ENCODE peak calls at places on chromosome 20, in five cellular contexts. D, C, L, A and P are unnamed samples.

GRCh38 chr20:54070187-54070987 is at the start of gene BCAS1:
- DNase-seq in D (no peak), C (no peak), L (peak), A (no peak), P (peak)

GRCh38 chr20:41408131-41408789 is 41.6 kb upstream of the EMILIN3 start:
- DNase-seq in D (peak), C (no peak), L (no peak), A (no peak), P (no peak)

GRCh38 chr20:23148721-23149570 is 62.8 kb upstream of the CD93 start:
- DNase-seq in D (no peak), C (no peak), L (no peak), A (no peak), P (no peak)

GRCh38 chr20:1469306-1469905 is 2.8 kb upstream of the NSFL1C start:
- DNase-seq in D (no peak), C (no peak), L (no peak), A (no peak), P (no peak)

GRCh38 chr20:48630342-48631075 is 197.3 kb downstream of the PREX1 start:
- DNase-seq in D (no peak), C (no peak), L (no peak), A (no peak), P (no peak)

GRCh38 chr20:37774143-37774542 is 80.3 kb downstream of the CTNNBL1 start:
- DNase-seq in D (no peak), C (no peak), L (no peak), A (no peak), P (no peak)

GRCh38 chr20:25025091-25025861 is 32.7 kb downstream of the ACSS1 start:
- DNase-seq in D (no peak), C (no peak), L (no peak), A (no peak), P (peak)

GRCh38 chr20:58133020-58133419 is 95.4 kb downstream of the ANKRD60 start:
- DNase-seq in D (no peak), C (no peak), L (no peak), A (no peak), P (no peak)

GRCh38 chr20:38872036-38872435 is 54.2 kb upstream of the FAM83D start:
- DNase-seq in D (no peak), C (no peak), L (no peak), A (no peak), P (no peak)

GRCh38 chr20:41344477-41344876 is 3.9 kb downstream of the LPIN3 start:
- DNase-seq in D (no peak), C (no peak), L (no peak), A (no peak), P (no peak)

GRCh38 chr20:5061209-5061608 is 58.5 kb downstream of the PCNA start:
- DNase-seq in D (no peak), C (no peak), L (no peak), A (no peak), P (no peak)

GRCh38 chr20:44728835-44729342 is 13.7 kb downstream of the CCN5 start:
- DNase-seq in D (no peak), C (peak), L (no peak), A (peak), P (no peak)

GRCh38 chr20:21156266-21156665 is 30.4 kb downstream of the KIZ start:
- DNase-seq in D (no peak), C (peak), L (no peak), A (no peak), P (no peak)

GRCh38 chr20:31440012-31440659 is at the start of gene DEFB123:
- DNase-seq in D (no peak), C (no peak), L (no peak), A (no peak), P (no peak)

GRCh38 chr20:57716202-57716601 is 6.4 kb upstream of the PMEPA1 start:
- DNase-seq in D (no peak), C (peak), L (no peak), A (no peak), P (no peak)

GRCh38 chr20:51888186-51888790 is 86.0 kb upstream of the SALL4 start:
- DNase-seq in D (no peak), C (no peak), L (no peak), A (no peak), P (no peak)

GRCh38 chr20:17662333-17663039 is 19.6 kb downstream of the RRBP1 start:
- DNase-seq in D (peak), C (peak), L (no peak), A (peak), P (no peak)

GRCh38 chr20:44552950-44553908 is 29.1 kb upstream of the PKIG start:
- DNase-seq in D (no peak), C (peak), L (no peak), A (no peak), P (no peak)

GRCh38 chr20:51327251-51327841 is 215.2 kb downstream of the NFATC2 start:
- DNase-seq in D (no peak), C (peak), L (no peak), A (no peak), P (no peak)

GRCh38 chr20:50198211-50198666 is 7.6 kb downstream of the CEBPB start:
- DNase-seq in D (no peak), C (no peak), L (no peak), A (no peak), P (no peak)

GRCh38 chr20:61436674-61437279 is 184.7 kb downstream of the CDH4 start:
- DNase-seq in D (no peak), C (peak), L (peak), A (no peak), P (peak)

GRCh38 chr20:21508230-21509078 is 5.4 kb downstream of the NKX2-2 start:
- DNase-seq in D (no peak), C (no peak), L (no peak), A (no peak), P (no peak)

GRCh38 chr20:2005831-2006426 is 12.1 kb upstream of the PDYN start:
- DNase-seq in D (peak), C (peak), L (peak), A (peak), P (peak)

GRCh38 chr20:43925215-43925614 is 10.6 kb downstream of the TOX2 start:
- DNase-seq in D (peak), C (no peak), L (no peak), A (no peak), P (no peak)

GRCh38 chr20:34516874-34517542 is 786 bp downstream of the DYNLRB1 start:
- DNase-seq in D (peak), C (peak), L (no peak), A (no peak), P (peak)

GRCh38 chr20:58987790-58988564 is 6.9 kb downstream of the NELFCD start:
- DNase-seq in D (no peak), C (no peak), L (no peak), A (no peak), P (no peak)

GRCh38 chr20:38353298-38353697 is 7.0 kb downstream of the LBP start:
- DNase-seq in D (no peak), C (no peak), L (no peak), A (no peak), P (no peak)

GRCh38 chr20:15012551-15012950 is 675.1 kb upstream of the FLRT3 start:
- DNase-seq in D (no peak), C (no peak), L (no peak), A (no peak), P (no peak)

GRCh38 chr20:61874421-61875068 is 191.1 kb downstream of the TAF4 start:
- DNase-seq in D (no peak), C (peak), L (no peak), A (no peak), P (peak)

GRCh38 chr20:33372993-33373441 is 28.3 kb downstream of the CDK5RAP1 start:
- DNase-seq in D (no peak), C (peak), L (no peak), A (no peak), P (no peak)

GRCh38 chr20:62918137-62918536 is 8.2 kb downstream of the DIDO1 start:
- DNase-seq in D (peak), C (no peak), L (no peak), A (no peak), P (peak)
- TF ChIP-seq CTCF in D (no peak), C (no peak), L (no peak), A (no peak), P (no peak)

DNA sequence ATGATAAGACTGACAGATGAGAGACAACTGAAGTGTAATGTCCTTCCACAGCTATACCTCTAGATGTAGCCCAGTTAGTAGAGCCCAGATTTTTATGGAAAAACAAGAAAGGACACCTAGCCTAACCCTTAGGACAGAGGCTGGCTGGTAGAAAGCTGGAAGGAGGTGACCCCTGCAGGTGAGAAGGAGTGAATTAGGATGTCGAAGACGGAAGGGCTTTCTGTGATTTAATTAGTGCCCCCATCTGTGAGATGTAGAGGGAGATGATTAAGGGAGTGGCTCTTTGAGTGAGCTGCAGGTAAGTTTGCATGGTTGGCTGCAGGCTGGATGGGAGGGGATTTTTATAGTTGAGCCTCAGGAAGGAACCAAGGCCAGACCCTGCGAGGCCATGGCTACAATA is 82.8 kb downstream of the GFRA4 start:
- DNase-seq in D (no peak), C (no peak), L (no peak), A (no peak), P (no peak)
- TF ChIP-seq CTCF in D (no peak), C (no peak), L (peak), A (no peak), P (no peak)

GRCh38 chr20:36548006-36548315 is 6.6 kb downstream of the MYL9 start:
- DNase-seq in D (no peak), C (no peak), L (no peak), A (no peak), P (no peak)
- TF ChIP-seq CTCF in D (no peak), C (no peak), L (no peak), A (no peak), P (peak)

GRCh38 chr20:8039048-8039447 is 19.5 kb upstream of the TMX4 start:
- DNase-seq in D (no peak), C (no peak), L (no peak), A (no peak), P (no peak)
- TF ChIP-seq CTCF in D (no peak), C (no peak), L (no peak), A (no peak), P (no peak)

DNA sequence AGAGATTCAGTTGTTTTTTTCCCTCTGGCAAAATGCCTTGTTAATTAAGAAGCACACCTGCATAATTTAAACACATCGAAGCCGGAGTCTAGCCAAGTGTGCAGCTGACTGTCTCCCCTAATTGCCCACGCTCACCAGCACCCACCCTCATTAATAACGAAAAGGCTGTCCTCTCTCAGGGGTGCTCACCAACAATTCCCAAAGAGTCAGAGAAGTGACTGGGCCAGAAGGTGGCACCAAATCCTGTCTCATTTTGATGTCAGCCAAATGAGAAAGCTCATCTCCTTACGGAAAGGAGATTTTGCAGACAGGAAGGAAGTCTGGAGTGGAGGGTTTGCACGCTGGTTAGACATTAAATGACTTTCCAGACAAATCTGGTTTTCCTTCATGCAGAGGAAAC is 60.7 kb upstream of the MC3R start:
- DNase-seq in D (no peak), C (peak), L (no peak), A (no peak), P (no peak)
- TF ChIP-seq CTCF in D (no peak), C (peak), L (no peak), A (peak), P (peak)